ENCODE peak calls at places on chromosome 16, in four cellular contexts. Q is GM12878, F is H1, L is K562. J is an unnamed sample.

GRCh38 chr16:61814716-61815347 is 221.4 kb downstream of the CDH8 start:
- DNase-seq in Q (no peak), F (no peak), L (no peak), J (no peak)

GRCh38 chr16:82987767-82988166 is 361.0 kb downstream of the CDH13 start:
- DNase-seq in Q (no peak), F (no peak), L (no peak), J (no peak)

GRCh38 chr16:20385844-20386832 is 18.4 kb downstream of the PDILT start:
- DNase-seq in Q (no peak), F (peak), L (peak), J (peak)

GRCh38 chr16:23482778-23483177 is 27.5 kb downstream of the GGA2 start:
- DNase-seq in Q (no peak), F (no peak), L (no peak), J (no peak)

GRCh38 chr16:50928065-50928464 is 186.2 kb downstream of the CYLD start:
- DNase-seq in Q (no peak), F (no peak), L (no peak), J (peak)

GRCh38 chr16:83433201-83433600 is 374.6 kb upstream of the HSBP1 start:
- DNase-seq in Q (no peak), F (no peak), L (no peak), J (no peak)

GRCh38 chr16:85396879-85397871 is 215.9 kb upstream of the GSE1 start:
- DNase-seq in Q (no peak), F (no peak), L (peak), J (peak)

GRCh38 chr16:28231763-28232162 is 20.0 kb upstream of the XPO6 start:
- DNase-seq in Q (no peak), F (no peak), L (no peak), J (no peak)

GRCh38 chr16:23378921-23379320 is 74.1 kb downstream of the COG7 start:
- DNase-seq in Q (no peak), F (no peak), L (no peak), J (no peak)

GRCh38 chr16:27243725-27244362 is 24.7 kb downstream of the NSMCE1 start:
- DNase-seq in Q (no peak), F (no peak), L (no peak), J (no peak)

GRCh38 chr16:23141959-23142740 is 7.1 kb downstream of the USP31 start:
- DNase-seq in Q (no peak), F (no peak), L (peak), J (peak)

GRCh38 chr16:22267764-22268163 is 29.4 kb upstream of the POLR3E start:
- DNase-seq in Q (no peak), F (no peak), L (no peak), J (no peak)

GRCh38 chr16:81638286-81638945 is 140.7 kb upstream of the PLCG2 start:
- DNase-seq in Q (no peak), F (no peak), L (peak), J (no peak)

GRCh38 chr16:23286131-23286532 is 16.0 kb upstream of the SCNN1B start:
- DNase-seq in Q (no peak), F (no peak), L (no peak), J (no peak)

GRCh38 chr16:85372627-85373372 is 240.3 kb upstream of the GSE1 start:
- DNase-seq in Q (no peak), F (no peak), L (peak), J (peak)

GRCh38 chr16:75306102-75306762 is 54.8 kb upstream of the BCAR1 start:
- DNase-seq in Q (no peak), F (no peak), L (peak), J (peak)

GRCh38 chr16:85652431-85653221 is 36.1 kb downstream of the GINS2 start:
- DNase-seq in Q (no peak), F (no peak), L (peak), J (peak)

GRCh38 chr16:12160815-12161550 is 184.4 kb downstream of the SNX29 start:
- DNase-seq in Q (peak), F (no peak), L (no peak), J (no peak)

GRCh38 chr16:3094289-3095027 is 4.6 kb downstream of the ZSCAN10 start:
- DNase-seq in Q (no peak), F (no peak), L (peak), J (peak)

GRCh38 chr16:29804455-29805231 is 1.7 kb upstream of the MAZ start:
- DNase-seq in Q (no peak), F (no peak), L (peak), J (no peak)

GRCh38 chr16:53207810-53208752 is 153.3 kb downstream of the CHD9 start:
- DNase-seq in Q (peak), F (peak), L (peak), J (peak)

GRCh38 chr16:28917095-28917494 is 7.9 kb downstream of the RABEP2 start:
- DNase-seq in Q (no peak), F (no peak), L (no peak), J (no peak)

GRCh38 chr16:314351-314750 is 31.4 kb downstream of the PDIA2 start:
- DNase-seq in Q (no peak), F (no peak), L (no peak), J (no peak)

GRCh38 chr16:21625026-21625425 is 25.6 kb downstream of the METTL9 start:
- DNase-seq in Q (no peak), F (no peak), L (no peak), J (no peak)

GRCh38 chr16:19410435-19411153 is 7.1 kb upstream of the TMC5 start:
- DNase-seq in Q (no peak), F (peak), L (no peak), J (no peak)

GRCh38 chr16:68800257-68800875 is 43.0 kb upstream of the TANGO6 start:
- DNase-seq in Q (peak), F (peak), L (peak), J (peak)

GRCh38 chr16:68737730-68738590 is 868 bp downstream of the CDH1 start:
- DNase-seq in Q (no peak), F (no peak), L (no peak), J (no peak)

GRCh38 chr16:13077816-13078215 is 176.4 kb downstream of the SHISA9 start:
- DNase-seq in Q (no peak), F (no peak), L (no peak), J (no peak)

GRCh38 chr16:77679901-77680300 is 42.4 kb upstream of the NUDT7 start:
- DNase-seq in Q (no peak), F (no peak), L (peak), J (no peak)

GRCh38 chr16:1458977-1459341 is 14.6 kb upstream of the CCDC154 start:
- DNase-seq in Q (no peak), F (no peak), L (no peak), J (no peak)

GRCh38 chr16:69741951-69742904 is 12.5 kb downstream of the NOB1 start:
- DNase-seq in Q (no peak), F (no peak), L (no peak), J (no peak)

GRCh38 chr16:27427538-27427937 is 25.6 kb downstream of the IL21R start:
- DNase-seq in Q (no peak), F (no peak), L (no peak), J (no peak)

GRCh38 chr16:51839697-51840462 is 688.8 kb upstream of the SALL1 start:
- DNase-seq in Q (no peak), F (peak), L (no peak), J (peak)

GRCh38 chr16:24685539-24686432 is 43.7 kb upstream of the TNRC6A start:
- DNase-seq in Q (no peak), F (no peak), L (no peak), J (peak)

GRCh38 chr16:2250652-2251280 is 621 bp downstream of the ECI1 start:
- DNase-seq in Q (no peak), F (no peak), L (peak), J (no peak)

GRCh38 chr16:71746442-71747046 is 22.0 kb upstream of the PHLPP2 start:
- DNase-seq in Q (no peak), F (no peak), L (peak), J (peak)
- TF ChIP-seq CBX5 in Q (no peak), F (no peak), L (no peak), J (no peak)

DNA sequence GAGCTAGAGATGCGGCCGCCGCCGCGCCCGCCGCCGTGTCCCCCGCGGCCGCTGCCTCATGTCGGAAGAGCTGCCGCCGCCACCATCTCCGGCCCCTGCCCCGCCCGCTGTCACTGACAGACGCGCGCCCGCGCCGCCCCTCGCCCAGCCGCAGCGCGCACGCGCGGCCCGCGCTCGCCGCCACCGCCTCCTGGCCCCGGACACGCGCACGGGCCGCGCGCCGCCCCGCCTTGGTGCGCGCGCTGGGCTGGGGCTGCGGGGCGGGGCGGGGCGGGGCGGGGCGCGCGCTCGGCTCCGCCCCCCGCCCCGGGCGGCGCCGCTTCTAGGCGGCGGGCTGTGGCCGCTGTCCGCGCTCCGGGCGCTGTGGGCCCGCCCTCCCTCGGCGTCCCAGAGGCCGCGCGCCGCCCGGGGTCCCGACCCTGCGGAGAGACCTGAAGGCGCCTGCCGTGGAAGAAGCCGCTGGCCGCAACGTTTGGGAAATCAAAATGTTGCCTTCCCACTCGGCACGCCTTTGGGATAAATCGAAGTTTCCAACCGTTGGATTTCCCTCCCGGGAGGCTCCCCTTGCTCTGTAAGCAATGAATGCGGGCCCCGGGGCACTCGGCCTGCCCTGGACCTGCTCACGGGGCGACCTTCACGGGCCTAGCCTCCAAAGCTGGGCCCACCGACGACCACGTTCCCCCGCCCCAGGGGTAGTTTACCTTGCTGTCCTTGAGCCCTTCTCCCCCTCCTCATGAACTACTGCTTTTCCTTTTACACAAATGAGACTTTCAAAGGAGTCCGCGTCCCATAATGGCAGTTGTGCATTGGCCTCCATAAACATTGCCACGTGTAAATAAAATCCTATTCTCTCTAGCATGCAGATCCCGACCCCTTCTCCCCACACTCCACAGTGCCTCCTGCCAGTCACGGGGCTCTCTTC is at the start of gene ADCY9:
- DNase-seq in Q (no peak), F (no peak), L (peak), J (peak)
- TF ChIP-seq CBX5 in Q (no peak), F (no peak), L (no peak), J (no peak)

DNA sequence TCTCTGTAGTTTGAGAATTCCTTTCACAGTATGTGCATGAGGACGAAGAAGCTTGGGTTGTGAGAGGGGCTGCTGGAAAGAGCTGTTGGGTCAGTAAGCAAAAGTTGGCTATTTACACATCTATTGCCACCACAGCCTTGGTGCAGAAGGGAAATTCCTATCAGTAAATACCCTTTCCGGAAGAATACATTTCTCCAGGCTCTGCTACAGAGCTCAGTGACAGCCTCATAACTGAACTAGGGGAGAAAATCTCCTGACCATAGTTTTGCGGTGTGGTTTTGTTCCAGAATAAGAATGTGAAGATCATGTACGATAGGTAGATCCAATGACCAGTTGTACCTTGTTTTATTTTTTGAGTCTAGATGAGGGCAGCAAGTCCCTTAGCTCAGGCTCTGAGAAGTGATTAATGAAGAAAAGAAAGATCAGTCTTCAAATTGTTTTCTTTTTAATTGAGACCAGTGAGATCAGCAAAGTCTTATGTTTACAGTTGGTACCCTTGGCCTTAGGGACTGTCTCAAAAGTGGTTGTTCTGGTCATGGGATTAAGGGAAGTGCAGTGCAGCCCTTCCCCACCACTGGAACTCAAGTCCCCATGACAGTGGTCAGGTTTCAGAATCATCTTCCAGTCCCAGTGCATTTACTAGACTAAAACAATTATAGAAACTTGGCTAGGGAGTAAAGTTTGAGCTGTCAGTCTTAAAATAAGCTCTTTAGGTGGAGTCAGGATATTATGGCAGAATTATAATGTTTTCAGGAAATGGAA is 123.5 kb downstream of the PHKB start:
- DNase-seq in Q (no peak), F (no peak), L (no peak), J (no peak)
- TF ChIP-seq CBX5 in Q (no peak), F (no peak), L (no peak), J (no peak)

DNA sequence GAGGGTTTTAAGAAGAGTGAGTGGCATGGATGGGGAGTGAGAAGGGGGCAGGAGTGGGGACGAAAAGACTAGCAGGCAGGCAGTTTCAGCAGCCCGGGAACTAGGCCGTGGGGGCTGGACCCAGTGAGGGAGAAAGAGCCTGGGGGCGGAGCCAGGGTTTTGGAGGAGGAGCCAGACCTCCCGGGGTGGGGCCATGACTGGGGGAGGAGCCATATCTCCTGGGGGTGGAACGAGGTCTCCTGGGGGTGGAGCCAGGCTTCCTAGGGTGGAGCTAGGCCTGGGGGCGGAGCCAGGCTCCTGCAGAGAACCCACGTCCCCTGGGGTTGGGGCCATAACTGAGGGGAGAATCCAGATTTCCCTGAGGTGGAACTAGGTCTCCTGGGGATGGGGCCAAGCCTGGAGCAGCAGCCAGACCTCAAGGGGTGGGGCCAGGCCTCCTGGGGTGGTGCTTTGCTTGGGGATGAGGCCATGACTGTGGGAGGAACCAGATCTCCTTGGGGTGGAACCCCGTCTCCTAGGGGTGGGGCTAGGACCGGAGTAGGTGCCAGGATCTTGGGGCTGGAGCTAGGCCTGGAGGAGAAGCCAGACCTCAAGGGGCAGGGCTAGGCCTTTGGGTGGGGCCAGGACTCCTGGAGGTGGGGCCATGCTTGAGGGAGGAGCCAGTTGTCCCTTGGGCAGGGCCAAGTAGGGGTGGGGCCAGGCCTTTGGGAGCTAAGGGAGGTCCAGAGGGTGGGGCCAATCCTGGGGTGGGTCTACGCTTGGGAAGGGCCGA is 41.7 kb upstream of the JPH3 start:
- DNase-seq in Q (no peak), F (peak), L (peak), J (no peak)
- TF ChIP-seq CBX5 in Q (no peak), F (no peak), L (no peak), J (no peak)

DNA sequence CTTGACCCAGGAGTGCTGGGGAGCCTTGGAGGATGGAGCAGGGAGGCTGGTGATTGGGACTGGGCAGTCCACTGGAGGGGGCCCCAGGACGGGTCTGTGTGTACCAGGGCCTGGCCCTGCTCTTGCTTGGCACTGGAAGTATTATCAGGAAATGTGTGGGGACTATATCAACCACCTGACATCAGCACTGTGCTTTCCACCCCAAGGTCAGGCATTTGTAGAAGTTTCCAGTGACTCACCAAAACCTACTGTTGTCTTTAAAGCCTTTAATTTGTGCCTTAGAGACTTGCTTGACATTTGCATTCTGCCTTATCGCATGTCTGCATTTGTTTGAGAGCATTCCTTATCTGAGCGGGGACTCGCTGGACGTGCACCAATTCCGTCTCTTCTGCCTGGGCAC is 323.1 kb downstream of the FOXL1 start:
- DNase-seq in Q (no peak), F (no peak), L (peak), J (no peak)
- TF ChIP-seq CBX5 in Q (no peak), F (no peak), L (no peak), J (no peak)

DNA sequence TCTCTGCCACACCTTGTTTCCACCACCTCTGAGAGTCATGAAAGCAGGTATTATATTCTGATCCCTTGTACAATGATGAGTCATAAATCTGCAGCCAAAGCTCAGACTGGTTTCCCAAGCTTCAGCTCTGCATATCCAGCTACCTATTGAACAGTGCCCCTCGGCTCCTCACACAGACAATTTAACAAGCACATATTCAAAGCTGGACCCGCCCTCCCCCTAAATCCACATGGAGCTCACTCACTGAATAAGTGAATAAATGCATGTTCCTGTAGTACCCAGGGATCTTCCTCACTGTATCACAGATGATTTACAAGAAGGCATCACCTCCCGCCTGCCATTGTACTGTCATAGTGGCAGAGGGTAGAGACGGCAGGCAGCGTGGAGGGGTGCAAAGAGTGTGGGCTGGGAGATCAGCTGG is 516.4 kb downstream of the GRIN2A start:
- DNase-seq in Q (no peak), F (no peak), L (no peak), J (no peak)
- TF ChIP-seq CBX5 in Q (no peak), F (no peak), L (no peak), J (no peak)

DNA sequence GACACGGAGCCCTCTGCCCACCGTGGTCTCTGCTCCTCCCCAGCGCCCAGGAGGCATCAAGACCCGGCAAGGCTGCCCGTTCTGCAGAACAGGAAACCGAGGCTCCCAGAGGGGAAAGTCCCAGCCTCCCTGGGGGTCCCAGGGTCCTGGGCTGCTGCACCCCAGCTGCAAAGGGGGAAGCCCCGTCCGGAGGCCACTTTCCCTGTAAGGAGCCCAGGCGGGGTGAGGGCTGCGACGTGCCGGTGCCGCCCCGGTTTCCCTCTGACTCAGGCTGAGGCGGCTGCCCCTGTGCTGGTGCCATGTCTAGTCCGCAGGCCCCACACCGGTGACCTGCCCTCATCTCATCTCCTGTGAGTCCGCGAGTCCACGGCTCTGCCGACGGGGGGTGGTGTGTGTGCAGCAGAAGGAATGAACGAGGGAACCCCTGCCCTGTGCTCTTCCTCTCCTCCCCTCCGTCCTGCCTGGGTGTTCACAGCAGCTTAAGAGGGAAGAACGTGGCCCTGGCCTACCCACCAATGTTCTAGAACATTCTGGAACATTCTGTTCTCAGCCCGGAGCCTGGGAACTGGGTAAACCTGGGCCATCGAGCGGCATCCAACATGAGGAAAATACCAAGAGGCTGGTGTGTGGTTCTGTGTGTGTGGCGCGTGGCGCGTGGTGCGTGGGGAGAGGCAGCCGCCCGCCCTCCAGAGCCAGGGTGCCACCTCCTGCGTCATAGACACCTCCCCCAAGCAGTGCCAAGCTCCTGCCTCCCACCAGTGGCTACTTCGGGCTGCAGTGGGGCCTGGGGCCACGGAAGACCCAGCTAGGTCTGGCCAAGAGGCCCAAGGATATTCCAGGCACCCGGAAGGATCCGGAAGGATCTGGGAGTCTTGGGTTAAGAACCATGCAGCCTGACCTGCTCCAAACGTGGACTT is 7.0 kb upstream of the CBFA2T3 start:
- DNase-seq in Q (no peak), F (no peak), L (no peak), J (no peak)
- TF ChIP-seq CBX5 in Q (no peak), F (no peak), L (no peak), J (no peak)

GRCh38 chr16:55035037-55035436 is 104.4 kb downstream of the IRX5 start:
- DNase-seq in Q (no peak), F (no peak), L (peak), J (peak)
- TF ChIP-seq CBX5 in Q (no peak), F (no peak), L (no peak), J (no peak)